ENCODE peak calls at places on chromosomes 3 and 15, in six cellular contexts. One of them, this sample, is unnamed.

GRCh38 chr3:125140011-125140813 is 72.3 kb downstream of the SLC12A8 start:
- DNase-seq in endothelial cell of umbilical vein: no peak
- DNase-seq in esophagus squamous epithelium: no peak
- DNase-seq in H1: no peak
- DNase-seq in HepG2: no peak
- DNase-seq in esophagus muscularis mucosa: no peak
- DNase-seq in this sample: no peak

GRCh38 chr3:45551214-45552010 is 43.1 kb upstream of the LIMD1 start:
- DNase-seq in esophagus squamous epithelium: no peak
- DNase-seq in H1: no peak
- DNase-seq in endothelial cell of umbilical vein: no peak
- DNase-seq in HepG2: peak; percentile 13
- DNase-seq in esophagus muscularis mucosa: no peak
- DNase-seq in this sample: peak; percentile 69

GRCh38 chr3:46916278-46916677 is 38.8 kb downstream of the PTH1R start:
- DNase-seq in HepG2: no peak
- DNase-seq in esophagus muscularis mucosa: no peak
- DNase-seq in endothelial cell of umbilical vein: no peak
- DNase-seq in H1: no peak
- DNase-seq in esophagus squamous epithelium: no peak
- DNase-seq in this sample: no peak

GRCh38 chr15:66241301-66241700 is 12.2 kb downstream of the MEGF11 start:
- DNase-seq in H1: no peak
- DNase-seq in esophagus muscularis mucosa: no peak
- DNase-seq in HepG2: no peak
- DNase-seq in endothelial cell of umbilical vein: no peak
- DNase-seq in esophagus squamous epithelium: no peak
- DNase-seq in this sample: no peak

GRCh38 chr3:20574746-20575145 is 388.7 kb upstream of the SGO1 start:
- DNase-seq in H1: no peak
- DNase-seq in esophagus squamous epithelium: no peak
- DNase-seq in endothelial cell of umbilical vein: peak; percentile 51
- DNase-seq in HepG2: no peak
- DNase-seq in esophagus muscularis mucosa: no peak
- DNase-seq in this sample: no peak

GRCh38 chr3:148646126-148646660 is 51.5 kb upstream of the AGTR1 start:
- DNase-seq in HepG2: no peak
- DNase-seq in esophagus squamous epithelium: no peak
- DNase-seq in endothelial cell of umbilical vein: no peak
- DNase-seq in H1: no peak
- DNase-seq in esophagus muscularis mucosa: no peak
- DNase-seq in this sample: no peak

GRCh38 chr15:78422571-78423340 is 15.3 kb upstream of the IREB2 start:
- DNase-seq in HepG2: peak; percentile 70
- DNase-seq in esophagus squamous epithelium: no peak
- DNase-seq in endothelial cell of umbilical vein: peak; percentile 71
- DNase-seq in esophagus muscularis mucosa: no peak
- DNase-seq in H1: peak; percentile 78
- DNase-seq in this sample: peak; percentile 57

GRCh38 chr3:47954562-47954961 is 61.7 kb downstream of the MAP4 start:
- DNase-seq in endothelial cell of umbilical vein: peak; percentile 57
- DNase-seq in HepG2: peak; percentile 97
- DNase-seq in esophagus squamous epithelium: no peak
- DNase-seq in esophagus muscularis mucosa: no peak
- DNase-seq in H1: no peak
- DNase-seq in this sample: no peak

GRCh38 chr15:96333194-96334016 is 2.9 kb downstream of the NR2F2 start:
- DNase-seq in esophagus squamous epithelium: no peak
- DNase-seq in HepG2: no peak
- DNase-seq in esophagus muscularis mucosa: peak; percentile 91
- DNase-seq in H1: peak; percentile 80
- DNase-seq in endothelial cell of umbilical vein: no peak
- DNase-seq in this sample: peak; percentile 26

GRCh38 chr3:123522666-123523412 is 62.0 kb downstream of the HACD2 start:
- DNase-seq in HepG2: no peak
- DNase-seq in H1: no peak
- DNase-seq in endothelial cell of umbilical vein: peak; percentile 10
- DNase-seq in esophagus squamous epithelium: no peak
- DNase-seq in esophagus muscularis mucosa: no peak
- DNase-seq in this sample: no peak

GRCh38 chr15:63112871-63113270 is 8.8 kb upstream of the LACTB start:
- DNase-seq in HepG2: no peak
- DNase-seq in esophagus squamous epithelium: no peak
- DNase-seq in esophagus muscularis mucosa: no peak
- DNase-seq in H1: no peak
- DNase-seq in endothelial cell of umbilical vein: no peak
- DNase-seq in this sample: no peak

GRCh38 chr15:93948728-93949127 is 282.6 kb upstream of the MCTP2 start:
- DNase-seq in endothelial cell of umbilical vein: no peak
- DNase-seq in esophagus muscularis mucosa: no peak
- DNase-seq in esophagus squamous epithelium: no peak
- DNase-seq in HepG2: no peak
- DNase-seq in H1: no peak
- DNase-seq in this sample: no peak

GRCh38 chr3:180690061-180690460 is 10.8 kb upstream of the CCDC39 start:
- DNase-seq in H1: no peak
- DNase-seq in esophagus squamous epithelium: no peak
- DNase-seq in endothelial cell of umbilical vein: no peak
- DNase-seq in HepG2: no peak
- DNase-seq in esophagus muscularis mucosa: no peak
- DNase-seq in this sample: no peak

GRCh38 chr15:86555114-86555513 is 475.4 kb downstream of the AGBL1 start:
- DNase-seq in HepG2: no peak
- DNase-seq in endothelial cell of umbilical vein: no peak
- DNase-seq in esophagus muscularis mucosa: no peak
- DNase-seq in esophagus squamous epithelium: no peak
- DNase-seq in H1: no peak
- DNase-seq in this sample: no peak

GRCh38 chr15:86555939-86556725 is 476.5 kb downstream of the AGBL1 start:
- DNase-seq in H1: no peak
- DNase-seq in HepG2: peak; percentile 50
- DNase-seq in esophagus squamous epithelium: no peak
- DNase-seq in esophagus muscularis mucosa: no peak
- DNase-seq in endothelial cell of umbilical vein: no peak
- DNase-seq in this sample: no peak

GRCh38 chr15:86550075-86550474 is 470.4 kb downstream of the AGBL1 start:
- DNase-seq in HepG2: no peak
- DNase-seq in esophagus muscularis mucosa: no peak
- DNase-seq in endothelial cell of umbilical vein: no peak
- DNase-seq in esophagus squamous epithelium: no peak
- DNase-seq in H1: no peak
- DNase-seq in this sample: no peak

GRCh38 chr15:86558252-86558651 is 478.6 kb downstream of the AGBL1 start:
- DNase-seq in endothelial cell of umbilical vein: no peak
- DNase-seq in HepG2: no peak
- DNase-seq in esophagus muscularis mucosa: no peak
- DNase-seq in esophagus squamous epithelium: no peak
- DNase-seq in H1: no peak
- DNase-seq in this sample: no peak

DNA sequence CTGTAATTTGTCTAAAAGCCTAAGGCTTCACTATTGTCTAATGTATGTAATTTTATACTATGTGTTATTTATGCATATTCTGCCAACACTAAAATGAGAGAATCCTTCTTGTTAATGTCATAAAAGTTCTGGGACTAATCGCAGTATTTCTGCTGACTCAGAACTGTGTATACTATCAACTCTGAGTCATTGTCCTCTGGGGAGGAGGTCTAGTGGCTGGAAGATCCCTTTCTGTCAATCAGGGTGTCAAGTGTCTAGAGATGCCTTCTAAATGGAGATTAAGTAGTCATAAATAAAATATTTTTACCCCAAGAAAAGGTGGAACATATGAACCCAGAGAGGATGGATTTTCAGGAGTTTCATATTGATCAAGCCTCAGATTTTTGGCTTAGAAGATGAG is 473.4 kb downstream of the AGBL1 start:
- DNase-seq in H1: no peak
- DNase-seq in esophagus squamous epithelium: no peak
- DNase-seq in endothelial cell of umbilical vein: no peak
- DNase-seq in HepG2: no peak
- DNase-seq in esophagus muscularis mucosa: no peak
- DNase-seq in this sample: no peak
- H3K27ac ChIP-seq in H1: no peak overlapping the region
- H3K27ac ChIP-seq in esophagus squamous epithelium: no peak overlapping the region
- H3K27ac ChIP-seq in endothelial cell of umbilical vein: no peak overlapping the region
- H3K27ac ChIP-seq in HepG2: no peak overlapping the region
- H3K27ac ChIP-seq in esophagus muscularis mucosa: no peak overlapping the region
- H3K27ac ChIP-seq in this sample: no peak overlapping the region

GRCh38 chr3:187019542-187020072 is 89.3 kb downstream of the ST6GAL1 start:
- DNase-seq in esophagus squamous epithelium: no peak
- DNase-seq in HepG2: peak; percentile 9
- DNase-seq in endothelial cell of umbilical vein: no peak
- DNase-seq in H1: no peak
- DNase-seq in esophagus muscularis mucosa: no peak
- DNase-seq in this sample: no peak

GRCh38 chr3:187020376-187020775 is 90.0 kb downstream of the ST6GAL1 start:
- DNase-seq in endothelial cell of umbilical vein: no peak
- DNase-seq in esophagus squamous epithelium: no peak
- DNase-seq in H1: peak; percentile 4
- DNase-seq in esophagus muscularis mucosa: no peak
- DNase-seq in HepG2: no peak
- DNase-seq in this sample: no peak

GRCh38 chr3:187022403-187023029 is 92.2 kb downstream of the ST6GAL1 start:
- DNase-seq in esophagus muscularis mucosa: no peak
- DNase-seq in H1: peak; percentile 23
- DNase-seq in endothelial cell of umbilical vein: no peak
- DNase-seq in HepG2: no peak
- DNase-seq in esophagus squamous epithelium: no peak
- DNase-seq in this sample: no peak

GRCh38 chr3:187024561-187025226 is 94.4 kb downstream of the ST6GAL1 start:
- DNase-seq in esophagus squamous epithelium: no peak
- DNase-seq in esophagus muscularis mucosa: no peak
- DNase-seq in H1: peak; percentile 28
- DNase-seq in endothelial cell of umbilical vein: no peak
- DNase-seq in HepG2: no peak
- DNase-seq in this sample: no peak

DNA sequence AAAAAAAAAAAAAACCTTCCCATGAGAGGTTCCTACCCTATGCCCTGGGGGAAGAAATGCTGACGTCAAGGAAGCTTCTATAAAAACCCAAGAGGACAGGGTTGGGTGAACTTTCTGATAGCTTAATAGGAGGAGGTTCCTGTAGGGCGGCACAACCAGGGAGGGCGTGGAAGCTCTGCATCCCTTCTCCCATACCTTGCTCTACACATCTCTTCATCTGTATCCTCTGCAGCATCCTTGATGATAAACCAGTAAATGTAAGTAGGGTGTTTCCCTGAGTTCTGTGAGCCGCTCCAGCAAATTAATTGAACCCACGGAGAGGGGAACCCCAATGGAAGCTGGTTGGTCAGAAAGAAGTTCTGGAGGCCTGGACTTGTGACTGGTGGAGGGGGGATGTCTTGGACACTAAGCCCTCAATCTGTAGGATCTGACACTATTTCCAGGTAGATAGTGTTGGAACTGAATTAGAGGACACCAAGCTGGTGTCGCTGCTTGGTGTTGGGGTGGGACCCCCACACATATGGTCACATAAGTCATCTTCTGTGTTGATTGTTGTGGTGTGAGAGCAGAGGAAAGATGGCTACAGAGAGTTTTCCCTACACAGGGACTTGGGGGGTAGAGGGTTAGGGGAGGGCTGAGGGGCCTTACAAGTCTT is 91.5 kb downstream of the ST6GAL1 start:
- DNase-seq in endothelial cell of umbilical vein: no peak
- DNase-seq in esophagus muscularis mucosa: no peak
- DNase-seq in H1: peak; percentile 32
- DNase-seq in HepG2: no peak
- DNase-seq in esophagus squamous epithelium: no peak
- DNase-seq in this sample: no peak
- TF ChIP-seq POLR2A in endothelial cell of umbilical vein: no peak
- TF ChIP-seq POLR2A in esophagus muscularis mucosa: no peak
- TF ChIP-seq POLR2A in H1: no peak
- TF ChIP-seq POLR2A in HepG2: no peak
- TF ChIP-seq POLR2A in esophagus squamous epithelium: peak; percentile 41
- TF ChIP-seq POLR2A in this sample: no peak

DNA sequence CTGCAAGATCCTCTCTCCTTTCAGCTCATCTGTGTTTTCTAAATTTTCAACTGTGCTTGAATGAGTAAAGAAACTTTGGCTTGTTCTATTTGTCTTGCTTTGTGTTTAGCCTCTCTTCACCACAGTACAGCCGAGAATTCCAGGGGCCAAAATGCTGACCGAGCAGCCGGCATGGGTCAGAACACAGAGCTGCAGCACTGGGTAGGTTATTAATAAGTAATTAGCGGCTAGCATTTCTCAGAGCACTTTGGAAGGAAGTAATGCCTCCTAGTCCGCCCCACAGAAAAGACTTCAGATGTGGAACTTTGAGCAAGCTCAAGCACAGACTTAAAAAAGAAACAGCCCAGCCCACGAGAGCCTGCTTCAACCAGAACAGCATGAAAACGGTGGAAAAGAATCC is 343.9 kb downstream of the ARRDC4 start:
- DNase-seq in esophagus squamous epithelium: no peak
- DNase-seq in esophagus muscularis mucosa: no peak
- DNase-seq in HepG2: no peak
- DNase-seq in endothelial cell of umbilical vein: no peak
- DNase-seq in H1: no peak
- DNase-seq in this sample: no peak
- H3K4me3 ChIP-seq in esophagus squamous epithelium: no peak overlapping the region
- H3K4me3 ChIP-seq in esophagus muscularis mucosa: no peak overlapping the region
- H3K4me3 ChIP-seq in HepG2: no peak overlapping the region
- H3K4me3 ChIP-seq in endothelial cell of umbilical vein: no peak overlapping the region
- H3K4me3 ChIP-seq in H1: no peak overlapping the region
- H3K4me3 ChIP-seq in this sample: no peak overlapping the region

GRCh38 chr3:25472153-25472552 is 44.1 kb downstream of the RARB start:
- DNase-seq in HepG2: no peak
- DNase-seq in endothelial cell of umbilical vein: no peak
- DNase-seq in H1: no peak
- DNase-seq in esophagus muscularis mucosa: no peak
- DNase-seq in esophagus squamous epithelium: no peak
- DNase-seq in this sample: no peak

GRCh38 chr3:25474000-25474399 is 45.9 kb downstream of the RARB start:
- DNase-seq in esophagus muscularis mucosa: no peak
- DNase-seq in endothelial cell of umbilical vein: peak; percentile 44
- DNase-seq in HepG2: no peak
- DNase-seq in H1: no peak
- DNase-seq in esophagus squamous epithelium: no peak
- DNase-seq in this sample: no peak

GRCh38 chr3:25472747-25473146 is 44.7 kb downstream of the RARB start:
- DNase-seq in HepG2: no peak
- DNase-seq in esophagus muscularis mucosa: no peak
- DNase-seq in esophagus squamous epithelium: no peak
- DNase-seq in H1: no peak
- DNase-seq in endothelial cell of umbilical vein: no peak
- DNase-seq in this sample: no peak

GRCh38 chr3:25471081-25471768 is 43.2 kb downstream of the RARB start:
- DNase-seq in endothelial cell of umbilical vein: peak; percentile 46
- DNase-seq in H1: no peak
- DNase-seq in esophagus squamous epithelium: no peak
- DNase-seq in esophagus muscularis mucosa: no peak
- DNase-seq in HepG2: no peak
- DNase-seq in this sample: no peak

DNA sequence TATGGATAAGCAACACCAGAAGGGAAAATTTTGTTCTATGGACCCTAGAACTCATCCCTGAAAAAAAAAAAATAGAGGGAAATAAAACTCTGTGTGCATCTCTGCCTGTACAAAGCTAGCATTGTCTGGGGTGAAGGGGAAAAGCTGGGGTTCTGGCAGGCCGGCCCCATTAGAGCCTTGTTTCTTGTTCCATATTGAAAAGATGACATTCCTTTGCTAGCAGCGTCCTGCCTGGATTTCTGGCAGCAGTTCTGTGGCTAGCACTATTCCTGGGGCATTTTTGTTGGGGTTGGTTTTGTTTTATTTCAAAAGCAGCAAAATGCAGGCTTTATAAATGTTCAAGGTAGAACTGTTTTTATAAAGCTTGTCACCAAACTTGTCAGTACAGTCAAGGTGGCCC is 45.2 kb downstream of the RARB start:
- DNase-seq in H1: no peak
- DNase-seq in endothelial cell of umbilical vein: no peak
- DNase-seq in esophagus squamous epithelium: no peak
- DNase-seq in HepG2: no peak
- DNase-seq in esophagus muscularis mucosa: no peak
- DNase-seq in this sample: no peak
- H3K27ac ChIP-seq in H1: no peak overlapping the region
- H3K27ac ChIP-seq in endothelial cell of umbilical vein: no peak overlapping the region
- H3K27ac ChIP-seq in esophagus squamous epithelium: no peak overlapping the region
- H3K27ac ChIP-seq in HepG2: no peak overlapping the region
- H3K27ac ChIP-seq in esophagus muscularis mucosa: no peak overlapping the region
- H3K27ac ChIP-seq in this sample: peak overlapping the region; percentile 82